ENCODE peak calls at places on chromosomes 2 and 18, in five cellular contexts. O, C, N, R and P are unnamed samples.
A peak's percentile ranks its signal among the peaks of the same experiment; 100 is the strongest.

GRCh38 chr2:232981356-232981755 is 31.7 kb downstream of the NGEF start:
- DNase-seq in C (peak; percentile 40), O (no peak), R (no peak), N (no peak), P (no peak)

GRCh38 chr2:71602581-71602980 is 149.2 kb downstream of the DYSF start:
- DNase-seq in R (no peak), C (no peak), N (peak; percentile 10), O (no peak), P (no peak)

GRCh38 chr2:223688094-223688835 is 86.1 kb upstream of the SCG2 start:
- DNase-seq in O (peak; percentile 3), C (no peak), N (no peak), R (no peak), P (peak; percentile 39)

GRCh38 chr2:72917138-72917874 is at the start of gene EMX1:
- DNase-seq in N (peak; percentile 93), O (peak; percentile 83), C (peak; percentile 32), R (peak; percentile 89), P (peak; percentile 26)

GRCh38 chr2:2492800-2493199 is 161.7 kb upstream of the MYT1L start:
- DNase-seq in C (no peak), O (no peak), R (no peak), N (no peak), P (no peak)

GRCh38 chr2:85273732-85274731 is 53.8 kb downstream of the TGOLN2 start:
- DNase-seq in R (no peak), N (no peak), C (peak; percentile 12), O (no peak), P (peak; percentile 80)

GRCh38 chr2:121288454-121289231 is 3.6 kb upstream of the TFCP2L1 start:
- DNase-seq in N (no peak), R (no peak), C (no peak), O (no peak), P (no peak)

GRCh38 chr2:47070920-47071824 is 83.9 kb downstream of the STPG4 start:
- DNase-seq in N (no peak), R (no peak), O (no peak), C (peak; percentile 35), P (peak; percentile 96)

GRCh38 chr2:143762176-143762928 is 633.1 kb downstream of the ARHGAP15 start:
- DNase-seq in R (no peak), C (no peak), O (no peak), N (peak; percentile 51), P (peak; percentile 2)

GRCh38 chr2:173048530-173048900 is 27.1 kb upstream of the MAP3K20 start:
- DNase-seq in O (no peak), N (no peak), R (no peak), C (no peak), P (no peak)

GRCh38 chr18:21868770-21869169 is 128.2 kb downstream of the MIB1 start:
- DNase-seq in O (no peak), N (no peak), C (no peak), R (no peak), P (no peak)

GRCh38 chr18:21682276-21683051 is 22.1 kb downstream of the ABHD3 start:
- DNase-seq in N (no peak), O (peak; percentile 61), R (no peak), C (peak; percentile 42), P (peak; percentile 92)

GRCh38 chr2:176105078-176105726 is 1.9 kb upstream of the HOXD11 start:
- DNase-seq in O (no peak), N (peak; percentile 51), C (no peak), R (peak; percentile 67), P (no peak)

GRCh38 chr2:108418416-108418815 is 30.6 kb upstream of the GCC2 start:
- DNase-seq in R (no peak), N (no peak), O (no peak), C (no peak), P (no peak)

GRCh38 chr2:99771691-99772333 is 282.0 kb upstream of the REV1 start:
- DNase-seq in R (no peak), N (no peak), C (no peak), O (no peak), P (no peak)

GRCh38 chr18:24586662-24587360 is 126.4 kb downstream of the HRH4 start:
- DNase-seq in O (no peak), R (no peak), C (no peak), N (no peak), P (no peak)

GRCh38 chr2:34403512-34403911 is 804.4 kb upstream of the FAM98A start:
- DNase-seq in N (no peak), O (no peak), R (no peak), C (no peak), P (no peak)

GRCh38 chr2:121903037-121903689 is 147.7 kb downstream of the TSN start:
- DNase-seq in N (no peak), R (no peak), O (no peak), C (no peak), P (no peak)

GRCh38 chr2:9554841-9555337 is 741 bp downstream of the ADAM17 start:
- DNase-seq in R (no peak), C (peak; percentile 45), N (no peak), O (no peak), P (peak; percentile 89)

GRCh38 chr2:9555338-9556120 is at the start of gene ADAM17:
- DNase-seq in R (peak; percentile 91), N (peak; percentile 96), O (peak; percentile 93), C (peak; percentile 97), P (peak; percentile 97)

GRCh38 chr2:9556121-9556869 is 665 bp upstream of the ADAM17 start:
- DNase-seq in O (no peak), N (no peak), C (peak; percentile 18), R (no peak), P (peak; percentile 67)

GRCh38 chr2:9549420-9549819 is 6.2 kb downstream of the ADAM17 start:
- DNase-seq in R (no peak), C (no peak), N (no peak), O (no peak), P (no peak)

DNA sequence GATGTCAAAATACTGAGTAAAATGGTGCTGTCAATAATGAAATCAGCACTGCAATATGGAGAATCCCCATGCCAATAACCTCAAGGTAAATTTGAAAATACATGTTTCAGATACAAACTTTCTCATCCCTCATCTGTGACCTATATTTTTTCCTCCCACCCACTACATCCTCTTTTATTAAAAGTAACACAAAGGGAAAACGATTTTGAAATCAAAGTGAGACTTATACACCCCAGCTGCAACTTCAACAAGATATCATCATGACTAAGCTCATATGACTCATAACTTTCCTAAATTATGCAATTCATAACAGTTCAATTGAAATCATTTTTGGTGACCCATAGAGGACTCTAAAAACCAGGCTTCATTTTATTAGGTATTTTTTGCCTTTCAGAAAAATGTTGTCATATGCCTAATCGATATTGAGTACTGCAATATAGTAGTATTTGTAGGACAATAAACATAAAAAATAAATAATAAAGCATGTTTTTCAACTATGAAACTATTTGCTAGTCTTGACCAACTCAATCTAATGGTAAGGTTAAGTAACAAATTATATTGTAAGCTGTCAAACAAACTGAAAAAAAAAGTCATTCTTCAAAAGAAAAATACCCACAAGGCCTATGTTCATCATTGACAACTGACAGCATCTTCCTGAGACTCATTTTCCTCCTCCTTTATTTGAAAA is 3.0 kb downstream of the ADAM17 start:
- DNase-seq in C (no peak), R (no peak), N (no peak), O (no peak), P (peak; percentile 83)
- H3K18ac ChIP-seq in C (no peak overlapping the region), R (no peak overlapping the region), N (no peak overlapping the region), O (no peak overlapping the region), P (no peak overlapping the region)

DNA sequence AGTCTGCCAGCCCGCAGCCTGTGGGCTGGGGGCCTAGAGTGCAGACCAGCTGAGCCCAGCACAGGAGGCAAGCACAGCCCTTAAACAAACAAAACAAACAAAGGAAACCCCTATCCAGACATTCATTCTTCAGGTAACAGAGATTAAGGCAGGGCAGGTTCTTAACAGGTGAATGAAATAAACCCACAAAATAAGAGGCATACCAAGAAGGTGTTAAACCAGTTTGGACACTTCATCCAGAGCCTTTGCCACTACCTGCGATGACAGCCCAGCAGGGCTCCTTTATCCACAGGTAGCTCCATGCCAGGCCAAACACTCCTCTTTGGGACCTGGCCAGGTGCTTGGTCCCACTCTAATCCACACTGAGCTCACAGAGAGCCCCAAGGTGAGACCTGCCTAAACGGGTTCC is 209.7 kb upstream of the SIX2 start:
- DNase-seq in R (no peak), O (no peak), C (no peak), N (no peak), P (no peak)
- H2BK12ac ChIP-seq in R (no peak overlapping the region), O (no peak overlapping the region), C (no peak overlapping the region), N (no peak overlapping the region), P (no peak overlapping the region)

DNA sequence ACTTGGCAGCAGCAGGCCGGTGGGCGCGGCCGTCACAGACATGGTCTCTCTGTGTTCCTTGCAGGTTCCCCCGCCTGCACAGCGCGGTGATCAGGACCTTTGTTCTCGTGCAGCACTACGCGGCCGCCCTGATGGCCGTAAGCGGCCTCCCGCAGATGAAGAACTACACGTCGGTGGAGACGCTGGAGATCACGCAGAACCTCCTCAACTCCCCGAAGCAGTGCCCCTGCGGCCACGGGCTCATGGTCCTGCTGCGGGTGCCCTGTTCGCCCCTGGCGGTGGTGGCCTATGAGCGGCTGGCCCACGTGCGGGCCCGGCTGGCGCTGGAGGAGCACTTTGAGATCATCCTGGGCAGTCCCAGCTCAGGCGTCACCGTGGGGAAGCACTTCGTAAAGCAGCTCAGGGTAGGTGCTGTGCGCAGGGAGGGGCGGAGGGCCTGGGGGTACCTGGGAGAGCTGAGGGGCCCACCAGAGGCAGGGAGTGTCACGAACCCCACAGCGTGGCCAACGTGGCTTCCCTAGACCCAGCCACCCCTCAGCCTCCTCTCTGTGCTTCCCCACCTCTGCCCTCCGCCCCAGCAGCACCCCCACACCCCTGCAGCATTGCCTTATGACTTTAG is 59.3 kb downstream of the NTSR2 start:
- DNase-seq in C (peak; percentile 78), R (no peak), O (no peak), N (no peak), P (no peak)
- H3K18ac ChIP-seq in C (no peak overlapping the region), R (no peak overlapping the region), O (peak overlapping the region; percentile 21), N (no peak overlapping the region), P (no peak overlapping the region)

GRCh38 chr18:22883189-22883588 is 49.9 kb upstream of the RBBP8 start:
- DNase-seq in C (no peak), R (no peak), N (no peak), O (no peak), P (no peak)

GRCh38 chr18:22882084-22882483 is 51.0 kb upstream of the RBBP8 start:
- DNase-seq in R (no peak), O (no peak), C (no peak), N (no peak), P (no peak)

GRCh38 chr18:22883827-22884226 is 49.3 kb upstream of the RBBP8 start:
- DNase-seq in O (no peak), N (no peak), R (no peak), C (no peak), P (no peak)

DNA sequence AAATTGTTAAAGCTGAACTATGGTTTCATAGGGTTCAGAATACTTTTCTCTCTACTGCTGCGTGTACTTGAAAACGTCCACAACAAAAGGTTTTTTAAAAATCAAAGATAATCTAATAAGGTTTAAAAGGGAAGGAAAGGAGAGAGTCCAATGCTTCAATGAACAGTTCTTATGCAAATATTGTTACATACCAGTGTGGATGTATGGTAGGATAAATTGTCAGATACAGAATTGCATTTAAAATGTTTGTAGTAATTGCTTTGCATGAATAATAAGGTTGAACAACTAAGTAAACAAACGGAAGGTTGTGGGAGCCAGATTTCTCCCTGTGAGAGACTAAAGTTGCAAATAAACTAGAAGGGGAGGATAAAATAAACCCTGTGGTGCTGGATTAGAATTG is 53.8 kb upstream of the RBBP8 start:
- DNase-seq in R (no peak), C (no peak), N (no peak), O (no peak), P (no peak)
- H2BK12ac ChIP-seq in R (no peak overlapping the region), C (no peak overlapping the region), N (no peak overlapping the region), O (no peak overlapping the region), P (no peak overlapping the region)

GRCh38 chr2:76212305-76212985 is 501.7 kb upstream of the GCFC2 start:
- DNase-seq in N (no peak), O (no peak), R (no peak), C (no peak), P (no peak)
- H3K18ac ChIP-seq in N (no peak overlapping the region), O (no peak overlapping the region), R (no peak overlapping the region), C (no peak overlapping the region), P (no peak overlapping the region)